ENCODE peak calls at places on chromosomes 1 and 21, in ten cellular contexts. One of them, this sample, is unnamed.

GRCh38 chr21:43779660-43780059 is 3.6 kb upstream of the CSTB start:
- DNase-seq in A549: no peak
- DNase-seq in RWPE1: no peak
- DNase-seq in astrocyte: no peak
- DNase-seq in sigmoid colon: no peak
- DNase-seq in HCT116: no peak
- DNase-seq in heart right ventricle: no peak
- DNase-seq in mammary epithelial cell: no peak
- DNase-seq in foreskin fibroblast: no peak
- DNase-seq in AG09309: no peak
- DNase-seq in this sample: no peak

GRCh38 chr1:78171736-78172590 is 126.2 kb downstream of the GIPC2 start:
- DNase-seq in A549: no peak
- DNase-seq in mammary epithelial cell: peak; percentile 67
- DNase-seq in astrocyte: peak; percentile 85
- DNase-seq in foreskin fibroblast: peak; percentile 58
- DNase-seq in RWPE1: peak; percentile 64
- DNase-seq in sigmoid colon: no peak
- DNase-seq in HCT116: no peak
- DNase-seq in heart right ventricle: no peak
- DNase-seq in AG09309: peak; percentile 45
- DNase-seq in this sample: no peak

GRCh38 chr1:194367121-194367520 is 1180.7 kb upstream of the B3GALT2 start:
- DNase-seq in RWPE1: no peak
- DNase-seq in A549: no peak
- DNase-seq in HCT116: no peak
- DNase-seq in heart right ventricle: no peak
- DNase-seq in mammary epithelial cell: no peak
- DNase-seq in astrocyte: peak; percentile 36
- DNase-seq in AG09309: no peak
- DNase-seq in foreskin fibroblast: no peak
- DNase-seq in sigmoid colon: no peak
- DNase-seq in this sample: no peak

GRCh38 chr1:2232255-2232915 is 4.3 kb downstream of the SKI start:
- DNase-seq in HCT116: no peak
- DNase-seq in foreskin fibroblast: no peak
- DNase-seq in RWPE1: no peak
- DNase-seq in AG09309: no peak
- DNase-seq in mammary epithelial cell: no peak
- DNase-seq in sigmoid colon: no peak
- DNase-seq in heart right ventricle: no peak
- DNase-seq in astrocyte: no peak
- DNase-seq in A549: no peak
- DNase-seq in this sample: no peak

GRCh38 chr1:218625393-218625792 is 280.3 kb downstream of the TGFB2 start:
- DNase-seq in mammary epithelial cell: no peak
- DNase-seq in RWPE1: no peak
- DNase-seq in sigmoid colon: no peak
- DNase-seq in HCT116: no peak
- DNase-seq in astrocyte: no peak
- DNase-seq in foreskin fibroblast: no peak
- DNase-seq in A549: no peak
- DNase-seq in heart right ventricle: no peak
- DNase-seq in AG09309: no peak
- DNase-seq in this sample: no peak

GRCh38 chr1:231284441-231284840 is 43.4 kb downstream of the GNPAT start:
- DNase-seq in astrocyte: no peak
- DNase-seq in mammary epithelial cell: no peak
- DNase-seq in HCT116: no peak
- DNase-seq in RWPE1: no peak
- DNase-seq in AG09309: no peak
- DNase-seq in heart right ventricle: no peak
- DNase-seq in foreskin fibroblast: no peak
- DNase-seq in sigmoid colon: no peak
- DNase-seq in A549: no peak
- DNase-seq in this sample: no peak

GRCh38 chr21:31580866-31581276 is 78.6 kb upstream of the SOD1 start:
- DNase-seq in A549: peak; percentile 35
- DNase-seq in sigmoid colon: peak; percentile 70
- DNase-seq in mammary epithelial cell: peak; percentile 37
- DNase-seq in RWPE1: peak; percentile 54
- DNase-seq in HCT116: peak; percentile 57
- DNase-seq in heart right ventricle: peak; percentile 62
- DNase-seq in AG09309: peak; percentile 7
- DNase-seq in astrocyte: peak; percentile 33
- DNase-seq in foreskin fibroblast: peak; percentile 33
- DNase-seq in this sample: peak; percentile 85

GRCh38 chr1:95953005-95953404 is 719.0 kb downstream of the RWDD3 start:
- DNase-seq in RWPE1: peak; percentile 4
- DNase-seq in A549: no peak
- DNase-seq in sigmoid colon: no peak
- DNase-seq in AG09309: no peak
- DNase-seq in mammary epithelial cell: no peak
- DNase-seq in HCT116: peak; percentile 6
- DNase-seq in foreskin fibroblast: no peak
- DNase-seq in astrocyte: peak; percentile 7
- DNase-seq in heart right ventricle: no peak
- DNase-seq in this sample: no peak

GRCh38 chr1:111227875-111228747 is 598 bp downstream of the CHI3L2 start:
- DNase-seq in A549: peak; percentile 28
- DNase-seq in AG09309: peak; percentile 64
- DNase-seq in HCT116: peak; percentile 71
- DNase-seq in mammary epithelial cell: peak; percentile 87
- DNase-seq in sigmoid colon: no peak
- DNase-seq in foreskin fibroblast: peak; percentile 83
- DNase-seq in heart right ventricle: peak; percentile 49
- DNase-seq in RWPE1: peak; percentile 58
- DNase-seq in astrocyte: peak; percentile 92
- DNase-seq in this sample: no peak

GRCh38 chr1:28928306-28928987 is 14.1 kb downstream of the EPB41 start:
- DNase-seq in astrocyte: no peak
- DNase-seq in HCT116: no peak
- DNase-seq in A549: no peak
- DNase-seq in AG09309: no peak
- DNase-seq in heart right ventricle: no peak
- DNase-seq in foreskin fibroblast: no peak
- DNase-seq in mammary epithelial cell: no peak
- DNase-seq in RWPE1: no peak
- DNase-seq in sigmoid colon: no peak
- DNase-seq in this sample: no peak

GRCh38 chr1:93021539-93022134 is 57.4 kb upstream of the MTF2 start:
- DNase-seq in A549: peak; percentile 26
- DNase-seq in astrocyte: peak; percentile 38
- DNase-seq in sigmoid colon: no peak
- DNase-seq in HCT116: peak; percentile 42
- DNase-seq in RWPE1: peak; percentile 44
- DNase-seq in mammary epithelial cell: no peak
- DNase-seq in foreskin fibroblast: no peak
- DNase-seq in heart right ventricle: no peak
- DNase-seq in AG09309: no peak
- DNase-seq in this sample: no peak

GRCh38 chr1:57156907-57157306 is 191.1 kb upstream of the C8B start:
- DNase-seq in mammary epithelial cell: no peak
- DNase-seq in AG09309: no peak
- DNase-seq in sigmoid colon: no peak
- DNase-seq in RWPE1: no peak
- DNase-seq in astrocyte: no peak
- DNase-seq in foreskin fibroblast: no peak
- DNase-seq in A549: no peak
- DNase-seq in heart right ventricle: no peak
- DNase-seq in HCT116: no peak
- DNase-seq in this sample: no peak

GRCh38 chr1:26160527-26161407 is 1.9 kb downstream of the FAM110D start:
- DNase-seq in A549: no peak
- DNase-seq in sigmoid colon: no peak
- DNase-seq in foreskin fibroblast: no peak
- DNase-seq in AG09309: no peak
- DNase-seq in heart right ventricle: peak; percentile 30
- DNase-seq in mammary epithelial cell: no peak
- DNase-seq in HCT116: no peak
- DNase-seq in RWPE1: no peak
- DNase-seq in astrocyte: no peak
- DNase-seq in this sample: no peak

GRCh38 chr1:26159113-26160039 is 497 bp downstream of the FAM110D start:
- DNase-seq in A549: no peak
- DNase-seq in mammary epithelial cell: no peak
- DNase-seq in sigmoid colon: no peak
- DNase-seq in foreskin fibroblast: no peak
- DNase-seq in RWPE1: no peak
- DNase-seq in heart right ventricle: peak; percentile 65
- DNase-seq in HCT116: no peak
- DNase-seq in AG09309: no peak
- DNase-seq in astrocyte: no peak
- DNase-seq in this sample: no peak

GRCh38 chr1:26162220-26162703 is 3.4 kb downstream of the FAM110D start:
- DNase-seq in AG09309: no peak
- DNase-seq in foreskin fibroblast: no peak
- DNase-seq in astrocyte: no peak
- DNase-seq in A549: peak; percentile 16
- DNase-seq in heart right ventricle: no peak
- DNase-seq in mammary epithelial cell: peak; percentile 28
- DNase-seq in HCT116: no peak
- DNase-seq in RWPE1: no peak
- DNase-seq in sigmoid colon: no peak
- DNase-seq in this sample: no peak

GRCh38 chr1:26163684-26164035 is 4.8 kb downstream of the FAM110D start:
- DNase-seq in RWPE1: no peak
- DNase-seq in HCT116: no peak
- DNase-seq in mammary epithelial cell: no peak
- DNase-seq in AG09309: no peak
- DNase-seq in sigmoid colon: no peak
- DNase-seq in foreskin fibroblast: no peak
- DNase-seq in astrocyte: no peak
- DNase-seq in A549: no peak
- DNase-seq in heart right ventricle: no peak
- DNase-seq in this sample: no peak

GRCh38 chr1:26161408-26162219 is 2.7 kb downstream of the FAM110D start:
- DNase-seq in sigmoid colon: no peak
- DNase-seq in HCT116: no peak
- DNase-seq in heart right ventricle: peak; percentile 60
- DNase-seq in AG09309: no peak
- DNase-seq in RWPE1: peak; percentile 27
- DNase-seq in astrocyte: peak; percentile 40
- DNase-seq in foreskin fibroblast: peak; percentile 43
- DNase-seq in mammary epithelial cell: peak; percentile 47
- DNase-seq in A549: peak; percentile 26
- DNase-seq in this sample: peak; percentile 58
- TF ChIP-seq CTCF in sigmoid colon: no peak
- TF ChIP-seq CTCF in HCT116: no peak
- TF ChIP-seq CTCF in heart right ventricle: no peak
- TF ChIP-seq CTCF in AG09309: no peak
- TF ChIP-seq CTCF in RWPE1: peak; percentile 42
- TF ChIP-seq CTCF in astrocyte: no peak
- TF ChIP-seq CTCF in foreskin fibroblast: no peak
- TF ChIP-seq CTCF in mammary epithelial cell: peak; percentile 2
- TF ChIP-seq CTCF in A549: peak; percentile 37
- TF ChIP-seq CTCF in this sample: peak; percentile 51

DNA sequence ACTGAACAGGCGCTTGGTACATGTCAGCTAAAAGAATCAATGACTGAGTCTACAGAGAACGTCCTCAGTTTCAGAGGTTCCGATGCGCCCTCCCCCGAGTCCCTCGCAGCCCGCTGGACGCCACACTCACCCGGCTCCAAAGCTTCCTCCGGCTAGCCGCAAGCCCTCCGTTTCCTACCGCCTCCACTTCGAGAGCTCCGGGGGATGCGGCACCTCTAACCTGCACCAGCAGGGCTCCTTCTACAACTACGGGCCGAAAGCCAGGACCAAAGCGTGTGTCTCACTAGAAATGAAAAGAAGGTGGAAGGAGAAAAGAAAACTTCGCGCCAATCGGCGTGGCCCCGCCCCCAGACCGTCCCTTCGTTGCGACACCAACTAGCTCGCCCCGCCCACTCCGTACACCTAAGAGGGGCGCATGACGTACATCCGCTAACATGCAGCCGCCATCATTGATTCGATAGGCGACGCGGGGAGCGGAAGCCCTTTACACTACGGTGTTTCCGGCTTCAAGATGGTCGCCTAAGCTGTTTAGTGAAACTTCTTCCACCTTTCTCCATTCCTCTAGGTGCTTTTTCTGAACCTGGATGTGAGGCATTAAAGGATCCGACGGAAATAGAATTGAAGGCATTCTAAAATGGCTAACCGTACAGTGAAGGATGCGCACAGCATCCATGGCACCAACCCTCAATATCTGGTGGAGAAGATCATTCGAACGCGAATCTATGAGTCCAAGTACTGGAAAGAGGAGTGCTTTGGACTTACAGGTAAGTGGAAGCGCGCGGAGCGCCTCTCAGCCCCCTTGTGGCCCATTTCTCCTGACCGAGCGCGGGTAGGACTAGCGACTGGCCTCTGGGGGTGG is at the start of the genes ORC1 and PRPF38A:
- DNase-seq in RWPE1: peak; percentile 97
- DNase-seq in heart right ventricle: peak; percentile 98
- DNase-seq in sigmoid colon: peak; percentile 99
- DNase-seq in foreskin fibroblast: peak; percentile 94
- DNase-seq in HCT116: peak; percentile 95
- DNase-seq in mammary epithelial cell: peak; percentile 94
- DNase-seq in A549: peak; percentile 85
- DNase-seq in AG09309: peak; percentile 82
- DNase-seq in astrocyte: peak; percentile 92
- DNase-seq in this sample: peak; percentile 96
- TF ChIP-seq CTCF in RWPE1: peak; percentile 36
- TF ChIP-seq CTCF in heart right ventricle: no peak
- TF ChIP-seq CTCF in sigmoid colon: peak; percentile 10
- TF ChIP-seq CTCF in foreskin fibroblast: peak; percentile 71
- TF ChIP-seq CTCF in HCT116: peak; percentile 54
- TF ChIP-seq CTCF in mammary epithelial cell: peak; percentile 74
- TF ChIP-seq CTCF in A549: no peak
- TF ChIP-seq CTCF in AG09309: peak; percentile 63
- TF ChIP-seq CTCF in astrocyte: peak; percentile 54
- TF ChIP-seq CTCF in this sample: peak; percentile 69

GRCh38 chr1:12614402-12615165 is 3.4 kb downstream of the DHRS3 start:
- DNase-seq in AG09309: no peak
- DNase-seq in mammary epithelial cell: no peak
- DNase-seq in foreskin fibroblast: no peak
- DNase-seq in astrocyte: no peak
- DNase-seq in RWPE1: no peak
- DNase-seq in heart right ventricle: no peak
- DNase-seq in sigmoid colon: no peak
- DNase-seq in A549: no peak
- DNase-seq in HCT116: no peak
- DNase-seq in this sample: no peak
- TF ChIP-seq CTCF in AG09309: no peak
- TF ChIP-seq CTCF in mammary epithelial cell: no peak
- TF ChIP-seq CTCF in foreskin fibroblast: no peak
- TF ChIP-seq CTCF in astrocyte: no peak
- TF ChIP-seq CTCF in RWPE1: no peak
- TF ChIP-seq CTCF in heart right ventricle: no peak
- TF ChIP-seq CTCF in sigmoid colon: no peak
- TF ChIP-seq CTCF in A549: no peak
- TF ChIP-seq CTCF in HCT116: no peak
- TF ChIP-seq CTCF in this sample: no peak

DNA sequence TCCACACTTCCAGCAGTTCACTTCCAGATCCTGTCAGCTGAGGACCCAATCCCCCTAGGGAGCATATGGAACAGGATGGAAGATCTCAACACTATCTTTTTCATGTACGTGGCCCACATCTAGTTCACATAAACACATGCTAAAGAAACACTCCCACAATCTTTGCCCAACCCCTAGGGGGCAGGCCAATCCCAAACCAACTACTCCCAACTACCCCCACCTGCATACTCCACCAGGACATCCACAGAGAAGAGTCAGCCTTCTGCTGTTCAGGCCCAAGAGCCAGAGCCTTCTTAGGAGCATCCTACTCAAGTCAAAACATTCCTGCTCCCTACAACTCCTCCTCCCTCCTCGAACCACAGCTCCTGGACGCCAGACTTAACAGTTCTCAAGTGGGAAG is 5.6 kb upstream of the SLC5A9 start:
- DNase-seq in astrocyte: no peak
- DNase-seq in sigmoid colon: no peak
- DNase-seq in foreskin fibroblast: no peak
- DNase-seq in mammary epithelial cell: no peak
- DNase-seq in RWPE1: no peak
- DNase-seq in A549: no peak
- DNase-seq in AG09309: no peak
- DNase-seq in HCT116: no peak
- DNase-seq in heart right ventricle: no peak
- DNase-seq in this sample: no peak
- TF ChIP-seq CTCF in astrocyte: no peak
- TF ChIP-seq CTCF in sigmoid colon: no peak
- TF ChIP-seq CTCF in foreskin fibroblast: no peak
- TF ChIP-seq CTCF in mammary epithelial cell: peak; percentile 18
- TF ChIP-seq CTCF in RWPE1: no peak
- TF ChIP-seq CTCF in A549: no peak
- TF ChIP-seq CTCF in AG09309: no peak
- TF ChIP-seq CTCF in HCT116: peak; percentile 43
- TF ChIP-seq CTCF in heart right ventricle: no peak
- TF ChIP-seq CTCF in this sample: no peak